ENCODE peak calls at places on chromosomes 6 and 20, in ten cellular contexts. B is fibroblast of lung; D is OCI-LY7; R is thoracic aorta; T is brain microvascular endothelial cell; I is right atrium auricular region; A is CD8-positive, alpha-beta T cell; W is suprapubic skin; J is esophagus squamous epithelium; X is heart right ventricle. P is an unnamed sample.

GRCh38 chr6:13048113-13048512 is 280.2 kb downstream of the TBC1D7 start:
- DNase-seq in I (no peak), X (no peak), J (no peak), D (no peak), R (no peak), T (no peak), W (no peak), A (no peak), B (no peak), P (peak)

GRCh38 chr6:117449549-117450439 is 24.1 kb upstream of the ROS1 start:
- DNase-seq in R (peak), X (peak), T (peak), W (no peak), J (no peak), A (peak), I (no peak), D (peak), B (peak), P (no peak)

GRCh38 chr6:43127180-43127579 is 43.9 kb upstream of the SRF start:
- DNase-seq in R (no peak), T (no peak), W (no peak), B (no peak), A (no peak), I (no peak), D (no peak), X (no peak), J (no peak), P (no peak)

GRCh38 chr20:38434310-38434741 is 802 bp downstream of the SNHG17 start:
- DNase-seq in J (no peak), I (no peak), D (peak), R (no peak), B (peak), A (peak), T (no peak), X (no peak), W (no peak), P (peak)

GRCh38 chr20:41133709-41134361 is 3.5 kb upstream of the PLCG1 start:
- DNase-seq in X (no peak), D (no peak), B (no peak), I (no peak), J (no peak), W (peak), A (no peak), R (no peak), T (no peak), P (peak)

GRCh38 chr20:49938173-49939163 is 2.3 kb downstream of the RNF114 start:
- DNase-seq in W (no peak), I (peak), D (no peak), B (peak), J (no peak), A (no peak), X (peak), T (peak), R (no peak), P (peak)

GRCh38 chr20:3559231-3559630 is 88.4 kb downstream of the ATRN start:
- DNase-seq in A (no peak), T (no peak), J (no peak), D (no peak), R (no peak), W (no peak), B (no peak), I (no peak), X (no peak), P (no peak)

GRCh38 chr6:9458424-9458823 is 956.5 kb downstream of the TFAP2A start:
- DNase-seq in A (no peak), B (no peak), X (no peak), I (no peak), R (no peak), T (no peak), W (no peak), J (no peak), D (no peak), P (no peak)

GRCh38 chr20:49028684-49029083 is 17.4 kb upstream of the CSE1L start:
- DNase-seq in X (no peak), D (peak), I (no peak), A (no peak), B (peak), T (peak), W (peak), J (no peak), R (no peak), P (no peak)

GRCh38 chr6:7283676-7284075 is 29.3 kb downstream of the SSR1 start:
- DNase-seq in A (no peak), I (no peak), X (no peak), R (no peak), T (no peak), J (no peak), B (no peak), D (no peak), W (no peak), P (no peak)

GRCh38 chr20:51608060-51608459 is 65.5 kb upstream of the NFATC2 start:
- DNase-seq in R (no peak), J (no peak), X (no peak), T (no peak), I (no peak), D (no peak), A (no peak), W (no peak), B (no peak), P (no peak)

GRCh38 chr20:18719426-18719825 is 94.2 kb upstream of the SCP2D1 start:
- DNase-seq in X (no peak), B (peak), J (no peak), R (no peak), W (no peak), T (peak), D (no peak), A (no peak), I (no peak), P (no peak)

GRCh38 chr20:38296433-38296832 is 7.5 kb upstream of the BPI start:
- DNase-seq in B (no peak), W (no peak), T (no peak), R (no peak), X (no peak), J (no peak), A (no peak), D (no peak), I (no peak), P (no peak)

GRCh38 chr6:4105980-4106536 is 27.1 kb upstream of the FAM217A start:
- DNase-seq in R (no peak), X (no peak), B (no peak), J (no peak), T (no peak), I (no peak), A (no peak), D (no peak), W (no peak), P (no peak)

GRCh38 chr6:7424967-7425807 is 35.6 kb downstream of the RIOK1 start:
- DNase-seq in R (no peak), D (peak), A (no peak), X (peak), W (no peak), T (peak), I (no peak), J (no peak), B (peak), P (peak)

GRCh38 chr6:81491486-81492101 is 260.9 kb downstream of the TENT5A start:
- DNase-seq in X (no peak), B (no peak), D (no peak), I (no peak), R (no peak), T (no peak), W (no peak), J (no peak), A (no peak), P (no peak)

GRCh38 chr20:9838378-9839295 is at the start of gene PAK5:
- DNase-seq in D (no peak), T (peak), R (peak), A (no peak), W (no peak), X (peak), J (no peak), B (peak), I (no peak), P (no peak)

GRCh38 chr6:110357696-110358535 is at the start of gene METTL24:
- DNase-seq in R (no peak), J (no peak), B (no peak), X (no peak), I (no peak), W (no peak), T (no peak), A (peak), D (no peak), P (no peak)

GRCh38 chr6:35427851-35428321 is 24.3 kb upstream of the FANCE start:
- DNase-seq in R (no peak), D (no peak), I (no peak), A (no peak), J (no peak), T (peak), W (no peak), X (no peak), B (peak), P (no peak)

GRCh38 chr20:48285656-48286055 is 500.4 kb upstream of the SULF2 start:
- DNase-seq in I (no peak), T (no peak), W (no peak), B (no peak), D (no peak), J (no peak), X (no peak), A (no peak), R (no peak), P (no peak)

GRCh38 chr6:116392158-116393032 is 21.6 kb downstream of the DSE start:
- DNase-seq in D (peak), A (no peak), J (no peak), W (no peak), X (no peak), B (no peak), R (no peak), T (peak), I (no peak), P (peak)

GRCh38 chr6:30645989-30646388 is 944 bp upstream of the C6orf136 start:
- DNase-seq in B (no peak), D (no peak), W (no peak), J (no peak), I (no peak), X (no peak), T (no peak), A (no peak), R (no peak), P (no peak)

DNA sequence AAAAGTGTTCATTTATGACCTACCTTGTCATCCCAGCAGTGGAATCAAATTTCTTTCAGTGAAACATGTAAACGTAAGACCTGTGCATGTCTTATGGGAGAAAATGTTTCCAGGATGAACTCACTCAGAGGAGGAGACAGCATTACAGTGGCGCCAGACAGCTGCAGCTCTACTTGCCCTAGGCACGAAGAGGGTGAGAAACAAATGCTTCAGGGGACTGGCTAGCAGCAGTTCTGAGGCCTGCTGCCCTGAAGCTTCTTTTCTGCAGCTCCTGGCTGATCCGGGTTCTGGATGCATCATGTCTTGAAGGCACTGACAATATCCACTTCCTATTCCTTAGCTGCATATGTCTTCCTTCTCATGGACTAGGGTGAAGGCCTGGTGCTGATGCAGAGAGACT is 120.2 kb downstream of the QRSL1 start:
- DNase-seq in B (no peak), T (no peak), J (no peak), D (no peak), W (no peak), A (no peak), I (no peak), X (no peak), R (no peak), P (peak)
- TF ChIP-seq CTCF in B (no peak), T (no peak), J (no peak), D (no peak), W (no peak), A (no peak), I (no peak), X (no peak), R (no peak), P (no peak)

GRCh38 chr6:1764584-1764983 is 154.9 kb downstream of the FOXC1 start:
- DNase-seq in X (no peak), W (no peak), T (no peak), B (no peak), J (no peak), R (no peak), A (no peak), I (no peak), D (no peak), P (no peak)
- H3K27ac ChIP-seq in X (no peak), W (no peak), T (peak), B (no peak), J (no peak), R (no peak), A (no peak), I (no peak), D (no peak), P (no peak)

DNA sequence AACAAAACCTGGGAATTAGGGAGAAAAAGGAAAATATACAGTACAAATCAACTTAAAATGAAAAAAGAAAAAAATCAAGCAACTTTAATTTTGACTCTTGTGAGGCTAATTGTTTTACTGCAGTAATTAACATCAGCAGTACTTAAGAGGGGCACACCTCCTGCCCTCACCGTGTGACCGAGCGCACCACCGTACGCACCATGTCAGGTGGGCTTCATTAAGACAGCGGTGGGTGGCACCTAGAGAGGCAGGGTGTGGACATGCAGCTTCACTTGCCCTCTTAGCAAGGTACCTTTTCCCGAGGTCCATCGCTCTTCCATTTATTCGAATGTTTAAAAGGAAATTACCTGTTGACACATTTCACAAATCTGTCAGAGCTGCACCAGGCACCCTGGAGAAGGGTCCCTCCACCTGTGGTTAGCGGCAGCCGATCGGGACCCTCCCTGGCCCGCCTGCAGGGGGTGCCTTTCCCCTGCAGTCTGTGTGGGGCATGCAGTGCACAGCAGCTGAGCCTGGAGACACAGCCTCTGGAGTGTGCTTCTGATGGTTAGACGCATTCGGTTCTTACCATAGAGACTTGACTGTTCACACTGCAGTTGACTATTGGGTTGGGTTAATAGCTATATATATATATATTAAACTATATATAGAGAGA is 184.1 kb downstream of the TMEM242 start:
- DNase-seq in T (no peak), A (no peak), W (no peak), R (no peak), I (no peak), B (no peak), X (no peak), D (peak), J (no peak), P (no peak)
- TF ChIP-seq CTCF in T (peak), A (no peak), W (no peak), R (no peak), I (peak), B (no peak), X (peak), D (peak), J (no peak), P (peak)

DNA sequence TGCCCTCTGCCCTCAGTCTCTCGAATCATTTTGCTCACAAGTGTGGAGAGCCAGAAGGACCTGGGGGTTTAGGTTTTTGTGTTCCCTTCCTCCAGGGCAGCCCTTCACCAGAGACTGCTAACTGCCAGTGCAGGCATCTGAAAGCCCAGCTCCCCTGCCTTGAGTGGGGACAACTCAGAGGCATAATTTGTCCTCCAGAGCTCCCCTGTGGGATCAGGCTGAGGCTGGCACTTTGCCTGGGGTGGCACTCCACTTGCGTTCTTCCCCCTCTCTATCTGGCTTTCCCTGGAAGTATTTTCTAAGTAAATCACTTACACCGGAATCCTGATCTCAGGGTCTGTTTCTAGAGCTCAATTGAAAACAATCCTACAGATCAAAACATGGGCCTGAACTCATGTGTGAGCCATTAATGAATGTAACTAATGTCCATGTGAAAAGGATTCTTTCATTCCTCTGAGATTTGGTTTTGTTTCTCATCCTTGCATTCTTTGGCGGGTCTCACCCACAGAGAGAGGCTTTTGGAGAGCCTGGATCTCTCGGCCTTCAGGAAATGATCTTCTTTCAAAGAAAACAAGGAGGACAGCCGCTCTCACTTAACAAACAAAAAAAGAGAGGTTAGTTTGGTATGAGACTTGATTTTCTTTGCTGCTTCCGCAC is 125.7 kb upstream of the RIPOR2 start:
- DNase-seq in A (no peak), W (no peak), I (no peak), D (no peak), X (no peak), J (no peak), R (no peak), T (peak), B (no peak), P (no peak)
- H3K27ac ChIP-seq in A (no peak), W (peak), I (no peak), D (no peak), X (no peak), J (no peak), R (no peak), T (peak), B (no peak), P (no peak)

GRCh38 chr6:166567107-166567506 is 19.4 kb downstream of the RAMACL start:
- DNase-seq in W (no peak), A (no peak), X (no peak), D (no peak), I (no peak), T (peak), B (peak), J (no peak), R (no peak), P (peak)
- TF ChIP-seq CTCF in W (no peak), A (no peak), X (no peak), D (no peak), I (no peak), T (no peak), B (no peak), J (no peak), R (no peak), P (no peak)

GRCh38 chr20:1813101-1813529 is 82.1 kb upstream of the SIRPA start:
- DNase-seq in B (peak), R (peak), X (peak), I (peak), T (peak), W (no peak), J (no peak), A (no peak), D (no peak), P (peak)
- H3K27ac ChIP-seq in B (peak), R (peak), X (peak), I (peak), T (peak), W (no peak), J (no peak), A (no peak), D (no peak), P (peak)

DNA sequence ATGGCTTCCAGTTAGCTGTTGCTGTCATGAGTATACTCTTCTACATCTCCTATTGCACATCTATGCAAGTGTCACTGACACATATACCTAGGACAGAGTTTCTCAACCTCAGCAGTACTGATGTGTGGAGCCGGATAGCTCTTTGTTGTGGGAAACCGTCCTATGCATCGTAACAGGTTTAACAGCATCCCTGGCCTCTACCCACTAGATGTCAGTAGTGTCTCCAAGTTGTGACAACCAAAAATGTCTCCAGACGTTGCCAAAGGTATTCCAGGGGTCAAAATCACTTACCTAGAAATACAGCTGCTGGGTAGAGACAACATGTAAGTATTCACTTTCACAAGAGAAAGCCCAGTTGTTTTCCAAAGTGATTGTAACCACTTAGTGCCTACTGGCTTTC is 637.6 kb downstream of the RNF144B start:
- DNase-seq in W (no peak), X (peak), J (no peak), I (no peak), T (peak), R (no peak), D (peak), B (peak), A (no peak), P (peak)
- TF ChIP-seq CTCF in W (no peak), X (peak), J (no peak), I (peak), T (peak), R (peak), D (peak), B (peak), A (no peak), P (peak)

GRCh38 chr6:44220913-44221290 is 2.5 kb upstream of the SLC29A1 start:
- DNase-seq in J (no peak), X (no peak), T (no peak), W (no peak), I (no peak), R (no peak), A (no peak), D (no peak), B (no peak), P (no peak)
- H3K27ac ChIP-seq in J (peak), X (peak), T (no peak), W (peak), I (peak), R (peak), A (no peak), D (peak), B (no peak), P (no peak)

DNA sequence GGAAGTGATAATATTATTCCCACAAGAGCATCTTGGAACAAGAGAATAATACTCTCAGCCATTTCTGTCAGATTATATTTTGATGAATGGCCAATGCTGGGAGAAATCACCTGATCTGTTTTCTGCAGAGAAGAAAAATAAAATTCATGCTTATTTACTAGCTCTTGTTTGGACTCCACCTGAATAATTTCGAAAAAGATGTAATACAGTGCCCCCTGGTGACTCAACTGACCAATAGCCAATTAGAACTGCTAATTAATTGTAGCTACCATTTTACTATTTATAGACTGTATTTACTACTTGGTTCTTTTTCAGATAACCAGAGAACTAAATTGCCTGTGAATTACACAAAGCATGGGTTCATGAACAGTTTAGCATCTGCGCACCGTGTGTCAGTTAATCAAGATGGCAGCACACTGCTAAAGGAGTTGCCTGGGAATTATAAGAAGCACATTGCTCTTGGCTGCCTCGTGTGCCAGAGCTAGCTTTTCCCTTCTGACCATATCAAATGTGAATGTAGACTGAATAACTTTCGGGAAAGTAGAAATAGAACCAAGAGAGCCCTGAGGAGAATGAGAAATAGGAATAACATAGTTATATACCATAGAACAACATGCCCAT is 78.6 kb upstream of the TRDN start:
- DNase-seq in X (peak), A (no peak), D (peak), T (no peak), R (no peak), W (no peak), I (no peak), B (peak), J (no peak), P (no peak)
- TF ChIP-seq CTCF in X (peak), A (no peak), D (peak), T (peak), R (peak), W (no peak), I (peak), B (no peak), J (no peak), P (peak)

P was measured in foreskin keratinocyte.